ENCODE peak calls at places on chromosomes 16 and 17, in nine cellular contexts. One of them, this sample, is unnamed.

GRCh38 chr16:78844682-78845081 is 745.2 kb downstream of the WWOX start:
- DNase-seq in GM12892: no peak
- DNase-seq in HL-60: no peak
- DNase-seq in transverse colon: no peak
- DNase-seq in GM23338: no peak
- DNase-seq in spleen: no peak
- DNase-seq in stomach: no peak
- DNase-seq in GM12891: no peak
- DNase-seq in HCT116: no peak
- DNase-seq in this sample: no peak

GRCh38 chr17:75194879-75195278 is 10.6 kb upstream of the NUP85 start:
- DNase-seq in GM12892: no peak
- DNase-seq in HL-60: no peak
- DNase-seq in transverse colon: no peak
- DNase-seq in GM23338: no peak
- DNase-seq in spleen: no peak
- DNase-seq in stomach: no peak
- DNase-seq in GM12891: no peak
- DNase-seq in HCT116: no peak
- DNase-seq in this sample: no peak

GRCh38 chr16:4606354-4606753 is 8.3 kb downstream of the UBALD1 start:
- DNase-seq in GM12892: no peak
- DNase-seq in HL-60: no peak
- DNase-seq in transverse colon: no peak
- DNase-seq in GM23338: no peak
- DNase-seq in spleen: no peak
- DNase-seq in stomach: peak
- DNase-seq in GM12891: no peak
- DNase-seq in HCT116: no peak
- DNase-seq in this sample: no peak

GRCh38 chr17:81513669-81514484 is 1.3 kb upstream of the ACTG1 start:
- DNase-seq in GM12892: no peak
- DNase-seq in HL-60: peak
- DNase-seq in transverse colon: peak
- DNase-seq in GM23338: peak
- DNase-seq in spleen: peak
- DNase-seq in stomach: peak
- DNase-seq in GM12891: no peak
- DNase-seq in HCT116: no peak
- DNase-seq in this sample: peak

GRCh38 chr17:55437165-55437605 is 15.6 kb upstream of the MMD start:
- DNase-seq in GM12892: no peak
- DNase-seq in HL-60: no peak
- DNase-seq in transverse colon: no peak
- DNase-seq in GM23338: no peak
- DNase-seq in spleen: no peak
- DNase-seq in stomach: no peak
- DNase-seq in GM12891: no peak
- DNase-seq in HCT116: no peak
- DNase-seq in this sample: no peak

GRCh38 chr17:52389632-52390031 is 231.1 kb upstream of the CA10 start:
- DNase-seq in GM12892: no peak
- DNase-seq in HL-60: no peak
- DNase-seq in transverse colon: no peak
- DNase-seq in GM23338: no peak
- DNase-seq in spleen: no peak
- DNase-seq in stomach: no peak
- DNase-seq in GM12891: no peak
- DNase-seq in HCT116: no peak
- DNase-seq in this sample: no peak

GRCh38 chr16:89658221-89658879 is 714 bp downstream of the SPATA33 start:
- DNase-seq in GM12892: no peak
- DNase-seq in HL-60: no peak
- DNase-seq in transverse colon: no peak
- DNase-seq in GM23338: no peak
- DNase-seq in spleen: peak
- DNase-seq in stomach: peak
- DNase-seq in GM12891: no peak
- DNase-seq in HCT116: no peak
- DNase-seq in this sample: no peak

GRCh38 chr17:70169707-70170597 is 620 bp downstream of the KCNJ2 start:
- DNase-seq in GM12892: no peak
- DNase-seq in HL-60: peak
- DNase-seq in transverse colon: no peak
- DNase-seq in GM23338: peak
- DNase-seq in spleen: no peak
- DNase-seq in stomach: no peak
- DNase-seq in GM12891: no peak
- DNase-seq in HCT116: no peak
- DNase-seq in this sample: peak

GRCh38 chr16:4110065-4110464 is 6.2 kb downstream of the ADCY9 start:
- DNase-seq in GM12892: no peak
- DNase-seq in HL-60: no peak
- DNase-seq in transverse colon: no peak
- DNase-seq in GM23338: no peak
- DNase-seq in spleen: peak
- DNase-seq in stomach: no peak
- DNase-seq in GM12891: no peak
- DNase-seq in HCT116: no peak
- DNase-seq in this sample: no peak

GRCh38 chr16:75491876-75492275 is 3.4 kb downstream of the CHST6 start:
- DNase-seq in GM12892: no peak
- DNase-seq in HL-60: no peak
- DNase-seq in transverse colon: no peak
- DNase-seq in GM23338: peak
- DNase-seq in spleen: peak
- DNase-seq in stomach: no peak
- DNase-seq in GM12891: no peak
- DNase-seq in HCT116: no peak
- DNase-seq in this sample: no peak

GRCh38 chr17:51653902-51654301 is 393.6 kb downstream of the UTP18 start:
- DNase-seq in GM12892: no peak
- DNase-seq in HL-60: no peak
- DNase-seq in transverse colon: no peak
- DNase-seq in GM23338: peak
- DNase-seq in spleen: no peak
- DNase-seq in stomach: no peak
- DNase-seq in GM12891: no peak
- DNase-seq in HCT116: no peak
- DNase-seq in this sample: no peak

GRCh38 chr17:37650419-37651003 is 7.3 kb upstream of the DDX52 start:
- DNase-seq in GM12892: no peak
- DNase-seq in HL-60: no peak
- DNase-seq in transverse colon: peak
- DNase-seq in GM23338: peak
- DNase-seq in spleen: no peak
- DNase-seq in stomach: no peak
- DNase-seq in GM12891: no peak
- DNase-seq in HCT116: peak
- DNase-seq in this sample: no peak

GRCh38 chr16:25135239-25135878 is 23.8 kb downstream of the LCMT1 start:
- DNase-seq in GM12892: no peak
- DNase-seq in HL-60: no peak
- DNase-seq in transverse colon: peak
- DNase-seq in GM23338: no peak
- DNase-seq in spleen: no peak
- DNase-seq in stomach: no peak
- DNase-seq in GM12891: no peak
- DNase-seq in HCT116: no peak
- DNase-seq in this sample: no peak

GRCh38 chr17:38871247-38871991 is 1.6 kb downstream of the LASP1 start:
- DNase-seq in GM12892: no peak
- DNase-seq in HL-60: peak
- DNase-seq in transverse colon: peak
- DNase-seq in GM23338: peak
- DNase-seq in spleen: peak
- DNase-seq in stomach: peak
- DNase-seq in GM12891: no peak
- DNase-seq in HCT116: no peak
- DNase-seq in this sample: peak

GRCh38 chr17:44212507-44213402 is 6.7 kb downstream of the UBTF start:
- DNase-seq in GM12892: no peak
- DNase-seq in HL-60: no peak
- DNase-seq in transverse colon: no peak
- DNase-seq in GM23338: no peak
- DNase-seq in spleen: peak
- DNase-seq in stomach: no peak
- DNase-seq in GM12891: no peak
- DNase-seq in HCT116: no peak
- DNase-seq in this sample: no peak

GRCh38 chr17:44214230-44214494 is 5.3 kb downstream of the UBTF start:
- DNase-seq in GM12892: no peak
- DNase-seq in HL-60: no peak
- DNase-seq in transverse colon: no peak
- DNase-seq in GM23338: no peak
- DNase-seq in spleen: no peak
- DNase-seq in stomach: no peak
- DNase-seq in GM12891: no peak
- DNase-seq in HCT116: no peak
- DNase-seq in this sample: no peak

GRCh38 chr17:44214896-44215295 is 4.6 kb downstream of the UBTF start:
- DNase-seq in GM12892: no peak
- DNase-seq in HL-60: no peak
- DNase-seq in transverse colon: no peak
- DNase-seq in GM23338: no peak
- DNase-seq in spleen: no peak
- DNase-seq in stomach: no peak
- DNase-seq in GM12891: no peak
- DNase-seq in HCT116: no peak
- DNase-seq in this sample: no peak

GRCh38 chr17:44211281-44212265 is 7.9 kb downstream of the UBTF start:
- DNase-seq in GM12892: no peak
- DNase-seq in HL-60: no peak
- DNase-seq in transverse colon: no peak
- DNase-seq in GM23338: no peak
- DNase-seq in spleen: no peak
- DNase-seq in stomach: no peak
- DNase-seq in GM12891: no peak
- DNase-seq in HCT116: no peak
- DNase-seq in this sample: no peak

DNA sequence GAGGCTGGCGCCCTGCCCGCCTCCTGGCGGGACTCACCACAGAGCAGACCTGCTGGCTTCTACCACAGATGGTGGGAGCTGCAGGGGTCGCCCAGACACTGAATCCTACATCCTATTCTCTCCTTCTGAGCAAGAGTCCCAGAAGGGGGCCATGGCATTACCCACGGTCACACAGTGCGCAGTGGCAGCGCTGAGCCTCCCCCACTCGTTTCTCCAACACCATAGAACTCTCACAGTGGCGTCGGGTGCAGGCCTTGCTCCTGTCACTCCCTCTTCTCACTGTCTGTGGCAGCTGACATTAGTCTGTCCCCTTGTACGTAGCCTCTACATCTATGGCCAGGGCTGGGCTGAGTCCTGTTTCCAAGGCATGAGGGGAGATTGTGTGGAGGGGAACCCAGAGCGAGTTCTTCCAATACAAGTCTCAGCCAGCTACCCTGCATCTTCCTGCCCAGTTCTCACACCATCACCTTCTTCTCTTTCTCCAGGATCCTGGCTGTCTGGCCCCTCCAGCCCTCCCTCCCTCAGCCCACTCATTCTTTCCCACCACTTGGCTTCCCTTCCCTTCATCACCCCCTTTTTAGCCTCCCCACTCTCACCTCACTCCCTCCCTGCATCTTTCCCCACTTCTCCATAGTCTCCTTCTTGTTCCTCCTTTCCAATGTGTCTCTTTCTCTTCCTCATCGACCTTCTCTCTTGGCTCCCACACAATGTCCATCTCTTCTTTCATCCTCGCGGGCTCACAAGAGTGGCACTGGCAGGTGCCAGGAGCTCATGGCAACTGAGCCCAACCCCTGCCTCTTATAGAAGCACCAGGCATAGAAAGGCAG is 5.9 kb downstream of the UBTF start:
- DNase-seq in GM12892: no peak
- DNase-seq in HL-60: no peak
- DNase-seq in transverse colon: no peak
- DNase-seq in GM23338: no peak
- DNase-seq in spleen: peak
- DNase-seq in stomach: no peak
- DNase-seq in GM12891: no peak
- DNase-seq in HCT116: no peak
- DNase-seq in this sample: no peak
- TF ChIP-seq POLR2AphosphoS5 in GM12892: peak
- TF ChIP-seq POLR2AphosphoS5 in HL-60: peak
- TF ChIP-seq POLR2AphosphoS5 in transverse colon: no peak
- TF ChIP-seq POLR2AphosphoS5 in GM23338: no peak
- TF ChIP-seq POLR2AphosphoS5 in spleen: no peak
- TF ChIP-seq POLR2AphosphoS5 in stomach: no peak
- TF ChIP-seq POLR2AphosphoS5 in GM12891: peak
- TF ChIP-seq POLR2AphosphoS5 in HCT116: peak
- TF ChIP-seq POLR2AphosphoS5 in this sample: no peak

GRCh38 chr16:53131363-53132071 is 76.7 kb downstream of the CHD9 start:
- DNase-seq in GM12892: peak
- DNase-seq in HL-60: peak
- DNase-seq in transverse colon: peak
- DNase-seq in GM23338: peak
- DNase-seq in spleen: peak
- DNase-seq in stomach: peak
- DNase-seq in GM12891: peak
- DNase-seq in HCT116: no peak
- DNase-seq in this sample: peak
- TF ChIP-seq POLR2AphosphoS5 in GM12892: no peak
- TF ChIP-seq POLR2AphosphoS5 in HL-60: no peak
- TF ChIP-seq POLR2AphosphoS5 in transverse colon: peak
- TF ChIP-seq POLR2AphosphoS5 in GM23338: no peak
- TF ChIP-seq POLR2AphosphoS5 in spleen: peak
- TF ChIP-seq POLR2AphosphoS5 in stomach: peak
- TF ChIP-seq POLR2AphosphoS5 in GM12891: peak
- TF ChIP-seq POLR2AphosphoS5 in HCT116: no peak
- TF ChIP-seq POLR2AphosphoS5 in this sample: peak

GRCh38 chr17:72968798-72969197 is 123.7 kb downstream of the SLC39A11 start:
- DNase-seq in GM12892: no peak
- DNase-seq in HL-60: no peak
- DNase-seq in transverse colon: no peak
- DNase-seq in GM23338: no peak
- DNase-seq in spleen: no peak
- DNase-seq in stomach: no peak
- DNase-seq in GM12891: no peak
- DNase-seq in HCT116: no peak
- DNase-seq in this sample: no peak
- TF ChIP-seq POLR2AphosphoS5 in GM12892: no peak
- TF ChIP-seq POLR2AphosphoS5 in HL-60: no peak
- TF ChIP-seq POLR2AphosphoS5 in transverse colon: no peak
- TF ChIP-seq POLR2AphosphoS5 in GM23338: no peak
- TF ChIP-seq POLR2AphosphoS5 in spleen: no peak
- TF ChIP-seq POLR2AphosphoS5 in stomach: no peak
- TF ChIP-seq POLR2AphosphoS5 in GM12891: no peak
- TF ChIP-seq POLR2AphosphoS5 in HCT116: no peak
- TF ChIP-seq POLR2AphosphoS5 in this sample: no peak

DNA sequence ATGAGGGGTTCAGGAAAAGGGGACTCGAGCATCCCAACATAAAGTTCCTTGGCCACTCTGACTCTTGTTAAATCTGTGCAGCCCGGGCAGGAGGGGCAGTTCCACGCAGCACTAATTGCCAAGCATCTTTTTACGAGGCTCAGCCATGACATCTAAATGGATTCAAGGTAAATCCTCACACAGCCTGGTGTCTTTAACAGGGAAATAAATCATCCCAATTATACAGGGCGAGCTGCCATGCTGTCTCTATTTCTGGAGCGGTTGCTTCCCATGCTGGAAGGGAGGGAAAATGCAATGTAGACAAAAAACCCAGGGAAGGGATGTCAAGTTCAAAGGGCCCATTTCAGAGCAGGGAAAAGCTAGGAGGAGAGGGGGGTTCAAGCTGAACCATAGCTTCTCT is 110.0 kb downstream of the GAS7 start:
- DNase-seq in GM12892: no peak
- DNase-seq in HL-60: no peak
- DNase-seq in transverse colon: no peak
- DNase-seq in GM23338: no peak
- DNase-seq in spleen: no peak
- DNase-seq in stomach: no peak
- DNase-seq in GM12891: no peak
- DNase-seq in HCT116: no peak
- DNase-seq in this sample: peak
- TF ChIP-seq POLR2AphosphoS5 in GM12892: no peak
- TF ChIP-seq POLR2AphosphoS5 in HL-60: no peak
- TF ChIP-seq POLR2AphosphoS5 in transverse colon: no peak
- TF ChIP-seq POLR2AphosphoS5 in GM23338: no peak
- TF ChIP-seq POLR2AphosphoS5 in spleen: no peak
- TF ChIP-seq POLR2AphosphoS5 in stomach: no peak
- TF ChIP-seq POLR2AphosphoS5 in GM12891: no peak
- TF ChIP-seq POLR2AphosphoS5 in HCT116: no peak
- TF ChIP-seq POLR2AphosphoS5 in this sample: peak